ENCODE peak calls at places on chromosome 2, in six cellular contexts. M is pancreas; O is prostate gland; V is heart left ventricle; I is HCT116; H is CD8-positive, alpha-beta T cell. F is an unnamed sample.

GRCh38 chr2:62944362-62944761 is 106.3 kb upstream of the OTX1 start:
- DNase-seq in I (no peak), V (no peak), H (no peak), O (no peak), M (no peak), F (no peak)

GRCh38 chr2:46163804-46164569 is 133.2 kb upstream of the EPAS1 start:
- DNase-seq in M (no peak), O (no peak), H (no peak), V (no peak), I (no peak), F (no peak)

GRCh38 chr2:102313025-102313424 is 1.7 kb downstream of the IL1RL1 start:
- DNase-seq in V (no peak), O (no peak), M (no peak), I (no peak), H (no peak), F (peak)

GRCh38 chr2:70541481-70542020 is 12.1 kb downstream of the TGFA start:
- DNase-seq in O (no peak), M (no peak), I (no peak), H (no peak), V (no peak), F (no peak)

GRCh38 chr2:84083984-84084383 is 375.1 kb downstream of the SUCLG1 start:
- DNase-seq in H (no peak), O (no peak), M (no peak), I (no peak), V (no peak), F (no peak)

GRCh38 chr2:195861821-195862220 is 204.8 kb downstream of the SLC39A10 start:
- DNase-seq in V (no peak), I (no peak), M (no peak), O (no peak), H (no peak), F (peak)

GRCh38 chr2:28710545-28710944 is 41.1 kb upstream of the PPP1CB start:
- DNase-seq in V (no peak), O (no peak), I (no peak), H (no peak), M (no peak), F (no peak)

GRCh38 chr2:55957142-55957541 is 33.6 kb upstream of the EFEMP1 start:
- DNase-seq in I (no peak), H (no peak), V (no peak), M (peak), O (no peak), F (no peak)

GRCh38 chr2:212505583-212505982 is 33.0 kb downstream of the ERBB4 start:
- DNase-seq in I (no peak), M (no peak), H (no peak), V (no peak), O (no peak), F (no peak)

GRCh38 chr2:72423766-72424165 is 276.1 kb upstream of the CYP26B1 start:
- DNase-seq in O (no peak), H (no peak), V (no peak), I (no peak), M (no peak), F (no peak)

GRCh38 chr2:43276962-43277383 is 50.6 kb upstream of the ZFP36L2 start:
- DNase-seq in I (no peak), M (peak), H (no peak), V (no peak), O (peak), F (no peak)

GRCh38 chr2:127413782-127414743 is 4.2 kb upstream of the PROC start:
- DNase-seq in O (no peak), I (no peak), V (no peak), M (no peak), H (no peak), F (no peak)

GRCh38 chr2:113158884-113159553 is 14.8 kb upstream of the PSD4 start:
- DNase-seq in H (no peak), V (no peak), M (peak), O (peak), I (no peak), F (peak)

GRCh38 chr2:154495455-154495868 is 203.0 kb upstream of the KCNJ3 start:
- DNase-seq in V (no peak), M (no peak), I (no peak), O (no peak), H (no peak), F (no peak)

GRCh38 chr2:239961662-239962220 is 63.4 kb downstream of the NDUFA10 start:
- DNase-seq in I (no peak), O (no peak), V (no peak), M (no peak), H (no peak), F (no peak)

GRCh38 chr2:207341816-207342215 is 176.1 kb upstream of the KLF7 start:
- DNase-seq in V (no peak), O (no peak), I (no peak), H (no peak), M (no peak), F (no peak)

GRCh38 chr2:8642332-8643078 is 39.4 kb upstream of the ID2 start:
- DNase-seq in M (no peak), H (no peak), O (no peak), V (no peak), I (no peak), F (no peak)

GRCh38 chr2:217889656-217890055 is 113.1 kb downstream of the TNS1 start:
- DNase-seq in M (no peak), O (no peak), H (no peak), I (no peak), V (no peak), F (no peak)
- H3K27ac ChIP-seq in M (no peak), O (peak), H (no peak), I (no peak), V (peak), F (no peak)

GRCh38 chr2:219769044-219770030 is 141.9 kb downstream of the SLC4A3 start:
- DNase-seq in H (no peak), I (no peak), M (no peak), O (no peak), V (peak), F (peak)
- H3K4me3 ChIP-seq in H (no peak), I (no peak), M (no peak), O (no peak), V (no peak), F (no peak)

DNA sequence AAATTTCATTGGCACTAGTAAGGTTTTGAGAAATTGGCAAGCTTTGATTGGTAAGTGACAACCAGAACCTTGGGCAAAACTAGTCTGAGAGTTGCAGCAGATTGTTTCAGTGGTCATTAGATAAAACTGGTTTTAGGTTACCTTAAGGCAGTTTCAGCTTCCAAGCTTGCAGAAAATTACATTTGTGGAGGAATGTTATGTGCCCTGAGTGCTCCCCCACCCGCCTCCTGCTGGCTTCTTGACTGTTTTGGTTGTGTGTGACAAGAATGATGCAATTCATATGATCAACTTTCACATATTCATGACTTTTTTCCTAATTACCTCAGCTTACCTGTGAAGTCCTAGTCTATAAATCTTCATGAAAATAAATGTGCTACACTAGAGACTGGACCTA is 599.5 kb upstream of the ZNF804A start:
- DNase-seq in I (no peak), O (no peak), M (peak), H (no peak), V (no peak), F (no peak)
- TF ChIP-seq CTCF in I (no peak), O (no peak), M (no peak), H (no peak), V (no peak), F (no peak)

GRCh38 chr2:162401871-162402270 is 57.9 kb downstream of the GCA start:
- DNase-seq in V (no peak), I (no peak), M (no peak), O (no peak), H (no peak), F (no peak)
- H3K27ac ChIP-seq in V (no peak), I (no peak), M (no peak), O (no peak), H (no peak), F (no peak)

GRCh38 chr2:236572482-236572881 is 2.9 kb downstream of the ACKR3 start:
- DNase-seq in H (no peak), M (peak), I (no peak), O (no peak), V (peak), F (no peak)
- H3K4me3 ChIP-seq in H (no peak), M (peak), I (no peak), O (no peak), V (peak), F (no peak)

DNA sequence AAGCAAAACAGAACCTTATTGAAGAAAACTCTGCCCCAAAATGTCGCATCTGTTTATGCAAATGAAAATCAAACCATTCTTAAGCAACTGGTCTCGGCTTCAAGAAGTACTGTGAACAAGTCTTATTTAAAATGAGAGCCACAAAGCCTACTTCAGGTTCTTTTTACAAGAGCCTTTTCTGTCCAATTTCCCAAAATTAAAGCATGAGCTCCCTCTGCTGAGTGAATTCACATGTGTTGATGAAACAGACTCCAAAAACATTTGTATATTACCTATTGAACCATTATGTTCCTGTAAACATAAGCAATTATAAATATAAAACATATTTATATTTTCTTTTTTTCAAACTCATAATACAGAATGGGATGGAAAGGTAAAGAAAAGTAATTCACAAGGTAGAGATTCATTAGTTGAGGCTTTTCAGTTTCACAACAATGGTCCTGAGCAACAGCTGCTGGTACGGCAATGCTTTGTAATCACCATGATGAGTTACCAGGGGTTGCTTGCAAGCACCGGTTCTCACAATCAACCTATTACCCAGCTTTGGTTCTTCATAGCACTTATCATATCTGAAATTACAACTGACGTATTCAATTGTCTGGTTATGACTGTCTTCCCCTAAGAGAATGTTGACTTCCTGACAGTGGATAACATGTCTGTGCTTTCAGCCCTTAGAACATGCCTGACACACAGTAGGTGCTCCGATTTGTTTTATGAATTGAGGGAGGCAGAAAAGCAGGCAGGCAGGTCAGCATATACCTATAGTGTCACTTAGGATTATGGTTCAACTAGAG is 108.4 kb upstream of the BZW1 start:
- DNase-seq in V (no peak), I (peak), O (peak), H (no peak), M (peak), F (peak)
- TF ChIP-seq CTCF in V (peak), I (peak), O (peak), H (peak), M (peak), F (peak)

DNA sequence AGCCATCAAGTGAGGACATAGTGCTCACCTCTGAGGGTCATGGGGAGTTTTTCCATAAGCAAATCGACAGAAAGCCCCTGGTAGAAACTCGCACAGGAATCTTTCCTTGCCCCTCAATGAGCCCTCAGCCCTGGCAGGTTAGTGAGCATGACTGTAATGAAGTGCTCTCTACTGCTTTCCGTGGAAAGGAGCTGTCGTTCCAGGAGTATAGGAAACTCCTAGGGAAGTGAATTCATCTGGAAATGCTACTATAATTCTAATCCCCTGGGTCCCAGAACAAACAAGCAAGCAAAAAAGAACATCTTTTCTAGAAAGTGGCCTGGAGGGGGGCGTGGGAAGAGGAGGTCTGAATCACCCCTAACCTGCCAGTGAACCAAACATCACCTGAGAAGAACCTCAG is 18.1 kb downstream of the BCL2L11 start:
- DNase-seq in M (no peak), H (no peak), V (no peak), O (no peak), I (no peak), F (no peak)
- H3K27ac ChIP-seq in M (no peak), H (no peak), V (no peak), O (no peak), I (no peak), F (no peak)

GRCh38 chr2:133570547-133570946 is 2.3 kb upstream of the NCKAP5 start:
- DNase-seq in M (no peak), H (no peak), O (no peak), I (no peak), V (no peak), F (no peak)

GRCh38 chr2:133568172-133568571 is at the start of gene NCKAP5:
- DNase-seq in V (no peak), M (no peak), H (no peak), O (peak), I (no peak), F (peak)

GRCh38 chr2:133568598-133568997 is 335 bp upstream of the NCKAP5 start:
- DNase-seq in M (no peak), I (no peak), O (no peak), H (no peak), V (no peak), F (no peak)

GRCh38 chr2:133569416-133569815 is 1.2 kb upstream of the NCKAP5 start:
- DNase-seq in O (no peak), H (no peak), V (no peak), I (no peak), M (no peak), F (no peak)

DNA sequence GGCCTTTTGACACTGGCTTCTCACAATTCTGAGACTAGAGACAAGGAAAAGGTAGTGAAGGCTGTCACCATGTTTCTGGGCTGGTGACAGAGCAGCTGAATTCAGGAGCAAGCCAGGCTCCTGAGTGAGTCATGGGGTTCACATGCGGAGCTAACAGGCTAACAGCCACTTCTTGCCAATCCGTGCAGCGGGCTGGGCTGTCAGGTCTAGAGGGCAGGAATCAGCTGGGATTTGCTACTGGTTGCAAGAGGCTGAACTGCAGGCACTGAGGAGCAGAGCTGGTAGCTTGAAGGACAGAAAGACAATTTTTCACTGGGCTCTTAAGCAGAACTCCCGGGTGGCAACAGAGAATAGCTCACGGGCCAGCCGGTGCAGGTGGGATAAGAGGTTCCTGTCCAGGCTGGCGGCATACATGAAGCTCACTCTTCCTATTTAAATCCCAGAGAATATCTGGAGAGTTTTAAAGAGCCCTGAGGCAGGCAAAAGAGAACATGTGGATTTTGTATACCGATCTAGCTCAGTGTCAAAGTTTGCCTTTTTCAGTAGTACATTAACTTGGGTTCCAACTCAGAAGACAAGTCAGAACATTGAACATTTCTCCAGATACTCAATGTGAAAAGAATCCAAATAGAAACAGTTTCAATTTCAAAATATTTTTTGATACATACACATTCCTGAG is 1.2 kb downstream of the NCKAP5 start:
- DNase-seq in V (peak), H (no peak), M (peak), I (no peak), O (no peak), F (peak)
- H3K4me3 ChIP-seq in V (peak), H (no peak), M (no peak), I (no peak), O (no peak), F (peak)

DNA sequence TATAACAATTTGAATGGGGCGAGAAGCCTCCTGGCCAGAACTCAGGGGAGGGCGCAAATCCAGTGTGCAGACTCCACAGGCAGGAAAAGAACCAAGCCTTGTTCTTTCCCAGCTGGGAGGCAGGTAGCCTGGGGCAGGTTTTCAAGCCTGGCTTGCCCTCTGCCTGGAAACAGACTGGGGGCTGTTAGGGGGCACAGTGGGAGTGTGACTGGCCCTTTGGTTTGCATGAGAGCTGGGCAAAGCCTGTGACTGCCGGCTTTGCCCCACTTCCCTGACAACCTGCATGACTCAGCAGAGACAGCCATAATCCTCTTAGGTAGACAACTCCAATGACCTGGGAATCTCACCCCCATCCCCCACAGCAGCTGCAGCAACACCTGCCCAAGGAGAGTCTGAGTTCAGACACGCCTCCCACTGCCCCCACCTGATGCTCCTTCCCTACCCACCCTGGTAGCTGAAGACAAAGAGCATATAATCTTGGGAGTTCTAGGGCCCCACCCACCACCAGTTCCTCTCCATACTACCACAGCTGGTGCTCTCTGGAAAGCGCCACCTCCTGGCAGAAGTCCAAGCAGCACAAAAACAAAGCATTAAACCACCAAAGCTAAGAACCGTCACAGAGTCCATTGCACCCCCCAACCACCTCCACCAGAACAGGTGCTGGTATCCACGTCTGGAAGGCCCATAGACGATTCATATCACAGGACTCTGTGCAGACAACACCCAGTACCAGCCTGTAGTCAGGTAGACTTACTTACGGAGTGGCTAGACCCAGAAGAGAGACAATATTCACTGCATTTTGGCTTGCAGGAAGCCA is 402.5 kb downstream of the STK39 start:
- DNase-seq in V (no peak), I (peak), H (no peak), M (no peak), O (no peak), F (no peak)
- TF ChIP-seq CTCF in V (no peak), I (no peak), H (no peak), M (no peak), O (no peak), F (no peak)

F was measured in AG04450.